ENCODE peak calls at places on chromosomes 11 and 22, in six cellular contexts. W is IMR-90, R is mesenchymal stem cell, T is H9, Q is trophoblast cell, P is H1. Z is an unnamed sample.

GRCh38 chr11:97862021-97862420 is 1158.7 kb upstream of the CNTN5 start:
- DNase-seq in W (no peak), P (no peak), T (no peak), Q (no peak), R (no peak), Z (no peak)

GRCh38 chr22:46087816-46088277 is 62.5 kb upstream of the PPARA start:
- DNase-seq in W (peak; percentile 86), T (no peak), P (no peak), Q (no peak), R (peak; percentile 22), Z (no peak)

GRCh38 chr11:43837879-43838278 is 42.8 kb upstream of the ALKBH3 start:
- DNase-seq in W (no peak), Q (no peak), P (no peak), R (peak; percentile 31), T (no peak), Z (no peak)

GRCh38 chr11:131063638-131064037 is 147.4 kb upstream of the SNX19 start:
- DNase-seq in P (peak; percentile 53), Q (no peak), R (no peak), T (no peak), W (no peak), Z (no peak)

GRCh38 chr22:23705358-23705757 is 14.5 kb downstream of the RGL4 start:
- DNase-seq in T (no peak), R (no peak), P (no peak), Q (no peak), W (no peak), Z (no peak)

GRCh38 chr22:36383110-36383581 is 4.6 kb downstream of the MYH9 start:
- DNase-seq in P (no peak), Q (no peak), T (no peak), W (peak; percentile 94), R (peak; percentile 87), Z (no peak)

GRCh38 chr11:120182790-120183491 is 27.9 kb upstream of the OAF start:
- DNase-seq in R (no peak), W (no peak), Q (peak; percentile 43), P (peak; percentile 76), T (peak; percentile 73), Z (no peak)

GRCh38 chr11:95156916-95157568 is 67.4 kb downstream of the ENDOD1 start:
- DNase-seq in P (no peak), R (no peak), W (no peak), T (no peak), Q (no peak), Z (no peak)

GRCh38 chr11:105368711-105369110 is 229.1 kb upstream of the CARD18 start:
- DNase-seq in R (no peak), T (no peak), P (no peak), Q (peak; percentile 15), W (no peak), Z (no peak)

GRCh38 chr22:24330636-24331035 is 60.0 kb downstream of the SPECC1L start:
- DNase-seq in P (no peak), R (no peak), W (no peak), T (no peak), Q (peak; percentile 58), Z (no peak)

GRCh38 chr11:120746836-120747609 is 235.5 kb downstream of the GRIK4 start:
- DNase-seq in W (no peak), T (no peak), P (no peak), R (no peak), Q (no peak), Z (no peak)

GRCh38 chr11:12200359-12201015 is 90.1 kb downstream of the MICAL2 start:
- DNase-seq in P (no peak), T (no peak), Q (peak; percentile 76), W (peak; percentile 83), R (no peak), Z (no peak)

GRCh38 chr11:67405196-67405567 is 1.3 kb downstream of the TBC1D10C start:
- DNase-seq in Q (no peak), T (no peak), R (no peak), W (no peak), P (no peak), Z (no peak)

GRCh38 chr22:30922151-30922611 is 46.4 kb downstream of the MORC2 start:
- DNase-seq in R (no peak), T (no peak), W (peak; percentile 27), P (no peak), Q (peak; percentile 87), Z (no peak)

GRCh38 chr11:46291441-46292143 is 14.1 kb downstream of the CREB3L1 start:
- DNase-seq in Q (no peak), P (no peak), W (peak; percentile 86), T (no peak), R (peak; percentile 92), Z (no peak)

GRCh38 chr11:125330462-125331325 is 165.4 kb downstream of the FEZ1 start:
- DNase-seq in W (no peak), P (no peak), Q (no peak), T (no peak), R (no peak), Z (no peak)

GRCh38 chr11:14451825-14452224 is 47.8 kb downstream of the COPB1 start:
- DNase-seq in P (no peak), R (no peak), T (no peak), W (peak; percentile 56), Q (no peak), Z (no peak)

GRCh38 chr22:32058656-32059280 is 15.7 kb downstream of the SLC5A1 start:
- DNase-seq in R (peak; percentile 26), T (no peak), P (no peak), Q (peak; percentile 66), W (no peak), Z (no peak)

GRCh38 chr11:100574894-100575769 is 112.0 kb upstream of the ARHGAP42 start:
- DNase-seq in P (no peak), T (no peak), Q (peak; percentile 20), W (peak; percentile 59), R (peak; percentile 55), Z (no peak)

GRCh38 chr11:111586305-111586915 is 15.8 kb upstream of the SIK2 start:
- DNase-seq in T (no peak), R (peak; percentile 66), P (no peak), Q (peak; percentile 85), W (peak; percentile 66), Z (no peak)

GRCh38 chr22:42367980-42368378 is 64.2 kb downstream of the NFAM1 start:
- DNase-seq in P (no peak), Q (no peak), W (no peak), R (no peak), T (no peak), Z (no peak)

DNA sequence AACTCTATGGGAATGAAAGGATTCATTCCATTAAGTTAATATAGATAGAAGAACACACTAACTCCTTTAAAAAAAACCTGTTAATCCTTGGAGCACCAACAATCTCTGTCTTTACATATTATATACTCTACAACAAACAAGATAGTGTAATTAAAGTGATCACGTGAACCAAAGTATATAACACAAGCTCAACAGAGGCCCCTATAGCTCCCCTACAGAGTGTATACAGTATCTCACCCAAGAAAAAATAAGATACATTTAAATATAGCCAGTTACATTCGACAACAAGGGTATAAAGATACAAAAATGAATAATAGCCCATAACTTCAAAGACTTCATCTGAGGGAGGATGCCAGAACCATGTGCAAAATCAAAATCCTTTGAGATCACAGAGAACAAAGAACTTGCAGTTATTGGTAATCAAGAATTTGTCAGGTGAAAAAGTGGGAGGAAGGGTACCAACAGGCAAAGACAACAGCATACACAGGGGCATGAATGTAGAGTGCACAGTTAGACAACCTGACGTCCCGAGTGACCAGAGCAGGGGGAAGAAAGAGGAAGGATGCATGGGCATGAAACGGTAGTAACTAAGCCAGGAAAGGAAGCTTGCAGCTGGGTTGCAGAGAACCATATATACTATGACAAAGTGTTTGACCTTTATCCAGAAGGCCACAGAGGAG is 4.7 kb downstream of the FCHSD2 start:
- DNase-seq in P (no peak), T (no peak), Q (no peak), W (no peak), R (no peak), Z (no peak)
- H3K14ac ChIP-seq in P (no peak overlapping the region), T (no peak overlapping the region), Q (no peak overlapping the region), W (no peak overlapping the region), R (no peak overlapping the region), Z (no peak overlapping the region)

DNA sequence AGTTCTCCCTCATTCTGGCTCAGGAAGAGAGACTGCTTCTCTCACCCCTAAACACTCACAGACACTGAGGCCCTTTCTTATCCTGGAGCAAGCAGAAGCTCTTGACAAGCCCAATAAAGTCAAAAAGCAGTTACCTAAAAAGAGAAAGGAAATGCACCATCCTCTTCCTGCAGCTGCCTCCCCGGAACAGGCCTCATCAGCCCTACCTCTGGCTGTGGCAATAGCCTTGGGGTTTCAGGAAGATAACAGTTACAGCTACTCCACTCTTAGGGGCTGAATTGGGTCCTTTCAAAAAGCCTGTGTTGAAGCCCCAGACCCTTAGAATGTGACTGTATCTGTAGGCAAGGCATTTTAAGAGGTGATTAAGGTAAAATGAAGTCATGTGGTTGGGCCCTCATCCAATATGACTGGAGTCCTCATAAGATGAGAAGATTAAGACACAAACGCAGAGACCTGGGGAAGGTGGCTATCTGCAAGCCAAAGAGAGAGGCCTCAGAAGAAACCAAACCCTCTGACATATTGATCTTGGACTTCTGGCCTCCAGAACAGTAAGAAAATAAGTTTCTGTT is 3.5 kb upstream of the LGALS12 start:
- DNase-seq in R (no peak), W (no peak), Q (no peak), P (no peak), T (no peak), Z (no peak)
- H2BK120ac ChIP-seq in R (no peak overlapping the region), W (no peak overlapping the region), Q (no peak overlapping the region), P (no peak overlapping the region), T (no peak overlapping the region), Z (no peak overlapping the region)

DNA sequence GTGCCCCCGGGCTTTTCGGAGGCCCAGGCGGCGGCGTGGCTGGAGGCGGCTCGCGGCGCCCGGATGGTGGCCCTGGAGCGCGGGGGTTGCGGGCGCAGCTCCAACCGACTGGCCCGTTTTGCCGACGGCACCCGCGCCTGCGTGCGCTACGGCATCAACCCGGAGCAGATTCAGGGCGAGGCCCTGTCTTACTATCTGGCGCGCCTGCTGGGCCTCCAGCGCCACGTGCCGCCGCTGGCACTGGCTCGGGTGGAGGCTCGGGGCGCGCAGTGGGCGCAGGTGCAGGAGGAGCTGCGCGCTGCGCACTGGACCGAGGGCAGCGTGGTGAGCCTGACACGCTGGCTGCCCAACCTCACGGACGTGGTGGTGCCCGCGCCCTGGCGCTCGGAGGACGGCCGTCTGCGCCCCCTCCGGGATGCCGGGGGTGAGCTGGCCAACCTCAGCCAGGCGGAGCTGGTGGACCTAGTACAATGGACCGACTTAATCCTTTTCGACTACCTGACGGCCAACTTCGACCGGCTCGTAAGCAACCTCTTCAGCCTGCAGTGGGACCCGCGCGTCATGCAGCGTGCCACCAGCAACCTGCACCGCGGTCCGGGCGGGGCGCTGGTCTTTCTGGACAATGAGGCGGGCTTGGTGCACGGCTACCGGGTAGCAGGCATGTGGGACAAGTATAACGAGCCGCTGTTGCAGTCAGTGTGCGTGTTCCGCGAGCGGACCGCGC is 932 bp downstream of the FJX1 start:
- DNase-seq in P (peak; percentile 73), W (peak; percentile 37), Q (peak; percentile 91), T (peak; percentile 74), R (peak; percentile 67), Z (peak; percentile 56)
- H3K9ac ChIP-seq in P (no peak overlapping the region), W (peak overlapping the region; percentile 61), Q (peak overlapping the region; percentile 95), T (no peak overlapping the region), R (peak overlapping the region; percentile 79), Z (peak overlapping the region; percentile 98)

GRCh38 chr22:19772422-19772672 is 11.8 kb downstream of the TBX1 start:
- DNase-seq in P (no peak), W (no peak), T (no peak), R (no peak), Q (no peak), Z (no peak)

GRCh38 chr22:19775496-19776325 is 15.1 kb downstream of the TBX1 start:
- DNase-seq in W (no peak), Q (no peak), T (no peak), P (no peak), R (no peak), Z (no peak)

GRCh38 chr22:19772673-19773469 is 12.3 kb downstream of the TBX1 start:
- DNase-seq in T (no peak), W (no peak), Q (no peak), R (no peak), P (no peak), Z (no peak)

GRCh38 chr22:19774628-19775027 is 14.1 kb downstream of the TBX1 start:
- DNase-seq in W (no peak), P (no peak), T (no peak), R (no peak), Q (no peak), Z (no peak)

GRCh38 chr22:19773470-19774040 is 13.0 kb downstream of the TBX1 start:
- DNase-seq in W (no peak), T (no peak), P (no peak), R (no peak), Q (no peak), Z (no peak)
- H3K14ac ChIP-seq in W (no peak overlapping the region), T (no peak overlapping the region), P (no peak overlapping the region), R (peak overlapping the region; percentile 41), Q (no peak overlapping the region), Z (no peak overlapping the region)